ENCODE peak calls at places on chromosome 16, in six cellular contexts. W is stimulated activated CD4-positive, alpha-beta T cell treated with anti-CD3 and anti-CD28 coated beads, Interleukin-1b, Interleukin-23, amount 100 ng/mL, for 1 hour; Y is pancreas; N is RPMI7951; H is lower leg skin; M is ELR. C is an unnamed sample.

GRCh38 chr16:77359065-77359502 is 75.8 kb downstream of the ADAMTS18 start:
- DNase-seq in N (peak; percentile 3), W (no peak), M (peak; percentile 2), H (no peak), Y (no peak), C (no peak)

GRCh38 chr16:68229431-68230175 is 6.3 kb downstream of the ESRP2 start:
- DNase-seq in W (peak; percentile 33), N (peak; percentile 57), Y (peak; percentile 65), M (peak; percentile 75), H (no peak), C (no peak)

GRCh38 chr16:31694461-31694860 is 166.8 kb downstream of the AHSP start:
- DNase-seq in H (no peak), W (no peak), M (no peak), Y (no peak), N (no peak), C (no peak)

GRCh38 chr16:51621610-51622009 is 470.5 kb upstream of the SALL1 start:
- DNase-seq in Y (no peak), W (no peak), N (peak; percentile 90), H (no peak), M (peak; percentile 19), C (peak; percentile 30)

GRCh38 chr16:85652431-85653221 is 36.1 kb downstream of the GINS2 start:
- DNase-seq in H (no peak), Y (peak; percentile 92), M (peak; percentile 42), W (no peak), N (no peak), C (no peak)

GRCh38 chr16:89161763-89162162 is 9.8 kb upstream of the CDH15 start:
- DNase-seq in M (no peak), W (no peak), H (no peak), N (no peak), Y (peak; percentile 58), C (no peak)

GRCh38 chr16:49580751-49581303 is 207.2 kb downstream of the C16orf78 start:
- DNase-seq in H (no peak), N (no peak), Y (no peak), M (no peak), W (no peak), C (no peak)

GRCh38 chr16:1019234-1019933 is 37.8 kb downstream of the SOX8 start:
- DNase-seq in W (no peak), Y (no peak), N (peak; percentile 81), M (peak; percentile 40), H (no peak), C (no peak)

GRCh38 chr16:68070249-68070725 is 14.9 kb upstream of the NFATC3 start:
- DNase-seq in M (no peak), Y (no peak), H (no peak), N (no peak), W (no peak), C (no peak)

GRCh38 chr16:11492808-11493530 is 93.8 kb downstream of the LITAF start:
- DNase-seq in Y (no peak), N (no peak), W (no peak), M (no peak), H (no peak), C (no peak)

GRCh38 chr16:87822571-87822970 is 46.7 kb downstream of the SLC7A5 start:
- DNase-seq in M (no peak), Y (no peak), N (no peak), W (no peak), H (no peak), C (no peak)

GRCh38 chr16:89723279-89724250 is 2.2 kb downstream of the ZNF276 start:
- DNase-seq in Y (peak; percentile 86), M (no peak), N (peak; percentile 37), W (no peak), H (no peak), C (no peak)

C was measured in keratinocyte.